ENCODE peak calls at places on chromosome 11, in five cellular contexts. One of them, this sample, is unnamed. For H3K4me1 and H3K36me3, the result is how much of the 10 kb centered on the place peaks cover.

GRCh38 chr11:3093281-3094191 is 36.3 kb upstream of the CARS1 start:
- DNase-seq in breast epithelium: no peak
- DNase-seq in cardiac muscle cell: no peak
- DNase-seq in uterus: peak
- DNase-seq in PC-3: no peak
- DNase-seq in this sample: no peak

GRCh38 chr11:120208777-120209176 is 2.1 kb upstream of the OAF start:
- DNase-seq in breast epithelium: no peak
- DNase-seq in cardiac muscle cell: peak
- DNase-seq in uterus: peak
- DNase-seq in PC-3: peak
- DNase-seq in this sample: no peak

GRCh38 chr11:125148743-125149142 is 15.8 kb upstream of the PKNOX2 start:
- DNase-seq in breast epithelium: no peak
- DNase-seq in cardiac muscle cell: no peak
- DNase-seq in uterus: no peak
- DNase-seq in PC-3: no peak
- DNase-seq in this sample: no peak

GRCh38 chr11:41201156-41201555 is 258.3 kb downstream of the LRRC4C start:
- DNase-seq in breast epithelium: no peak
- DNase-seq in cardiac muscle cell: peak
- DNase-seq in uterus: no peak
- DNase-seq in PC-3: peak
- DNase-seq in this sample: peak

GRCh38 chr11:103499710-103500340 is 390.6 kb downstream of the DYNC2H1 start:
- DNase-seq in breast epithelium: no peak
- DNase-seq in cardiac muscle cell: no peak
- DNase-seq in uterus: no peak
- DNase-seq in PC-3: peak
- DNase-seq in this sample: no peak

GRCh38 chr11:121141051-121141450 is 40.0 kb downstream of the TECTA start:
- DNase-seq in breast epithelium: no peak
- DNase-seq in cardiac muscle cell: no peak
- DNase-seq in uterus: no peak
- DNase-seq in PC-3: peak
- DNase-seq in this sample: no peak

GRCh38 chr11:90234977-90235376 is 12.1 kb upstream of the CHORDC1 start:
- DNase-seq in breast epithelium: no peak
- DNase-seq in cardiac muscle cell: no peak
- DNase-seq in uterus: no peak
- DNase-seq in PC-3: no peak
- DNase-seq in this sample: no peak

GRCh38 chr11:112280268-112281126 is 19.8 kb upstream of the PLET1 start:
- DNase-seq in breast epithelium: peak
- DNase-seq in cardiac muscle cell: peak
- DNase-seq in uterus: peak
- DNase-seq in PC-3: peak
- DNase-seq in this sample: peak

GRCh38 chr11:13224324-13224723 is 53.3 kb upstream of the BMAL1 start:
- DNase-seq in breast epithelium: no peak
- DNase-seq in cardiac muscle cell: no peak
- DNase-seq in uterus: no peak
- DNase-seq in PC-3: no peak
- DNase-seq in this sample: no peak

GRCh38 chr11:127888396-127888795 is 699.0 kb downstream of the ETS1 start:
- DNase-seq in breast epithelium: no peak
- DNase-seq in cardiac muscle cell: no peak
- DNase-seq in uterus: no peak
- DNase-seq in PC-3: no peak
- DNase-seq in this sample: no peak

GRCh38 chr11:56917708-56918450 is 70.8 kb upstream of the OR5AK2 start:
- DNase-seq in breast epithelium: no peak
- DNase-seq in cardiac muscle cell: no peak
- DNase-seq in uterus: no peak
- DNase-seq in PC-3: no peak
- DNase-seq in this sample: no peak

GRCh38 chr11:57379732-57380131 is 1.2 kb downstream of the PRG3 start:
- DNase-seq in breast epithelium: no peak
- DNase-seq in cardiac muscle cell: peak
- DNase-seq in uterus: no peak
- DNase-seq in PC-3: peak
- DNase-seq in this sample: no peak

GRCh38 chr11:94107363-94107762 is 21.3 kb upstream of the PANX1 start:
- DNase-seq in breast epithelium: no peak
- DNase-seq in cardiac muscle cell: peak
- DNase-seq in uterus: no peak
- DNase-seq in PC-3: peak
- DNase-seq in this sample: no peak

GRCh38 chr11:67732045-67732787 is 57.8 kb upstream of the ALDH3B2 start:
- DNase-seq in breast epithelium: peak
- DNase-seq in cardiac muscle cell: no peak
- DNase-seq in uterus: no peak
- DNase-seq in PC-3: peak
- DNase-seq in this sample: no peak

GRCh38 chr11:130831506-130832385 is 84.5 kb downstream of the SNX19 start:
- DNase-seq in breast epithelium: no peak
- DNase-seq in cardiac muscle cell: no peak
- DNase-seq in uterus: no peak
- DNase-seq in PC-3: peak
- DNase-seq in this sample: no peak

GRCh38 chr11:117663389-117663788 is 133.6 kb downstream of the DSCAML1 start:
- DNase-seq in breast epithelium: no peak
- DNase-seq in cardiac muscle cell: no peak
- DNase-seq in uterus: no peak
- DNase-seq in PC-3: no peak
- DNase-seq in this sample: no peak

GRCh38 chr11:90323289-90323688 is 100.4 kb upstream of the CHORDC1 start:
- DNase-seq in breast epithelium: no peak
- DNase-seq in cardiac muscle cell: no peak
- DNase-seq in uterus: no peak
- DNase-seq in PC-3: no peak
- DNase-seq in this sample: no peak

GRCh38 chr11:77287615-77288273 is 13.7 kb downstream of the GDPD4 start:
- DNase-seq in breast epithelium: no peak
- DNase-seq in cardiac muscle cell: peak
- DNase-seq in uterus: no peak
- DNase-seq in PC-3: peak
- DNase-seq in this sample: no peak

GRCh38 chr11:132504501-132505041 is 1027.7 kb downstream of the OPCML start:
- DNase-seq in breast epithelium: no peak
- DNase-seq in cardiac muscle cell: no peak
- DNase-seq in uterus: no peak
- DNase-seq in PC-3: no peak
- DNase-seq in this sample: no peak

GRCh38 chr11:67120881-67121710 is 2.0 kb downstream of the KDM2A start:
- DNase-seq in breast epithelium: no peak
- DNase-seq in cardiac muscle cell: peak
- DNase-seq in uterus: no peak
- DNase-seq in PC-3: peak
- DNase-seq in this sample: no peak

GRCh38 chr11:75346912-75347647 is 4.4 kb downstream of the ARRB1 start:
- DNase-seq in breast epithelium: no peak
- DNase-seq in cardiac muscle cell: peak
- DNase-seq in uterus: peak
- DNase-seq in PC-3: no peak
- DNase-seq in this sample: no peak

GRCh38 chr11:72778535-72779494 is 15.0 kb downstream of the STARD10 start:
- DNase-seq in breast epithelium: no peak
- DNase-seq in cardiac muscle cell: no peak
- DNase-seq in uterus: no peak
- DNase-seq in PC-3: no peak
- DNase-seq in this sample: no peak

GRCh38 chr11:72776117-72776843 is 17.6 kb downstream of the STARD10 start:
- DNase-seq in breast epithelium: no peak
- DNase-seq in cardiac muscle cell: no peak
- DNase-seq in uterus: no peak
- DNase-seq in PC-3: no peak
- DNase-seq in this sample: no peak

GRCh38 chr11:72777755-72778278 is 16.0 kb downstream of the STARD10 start:
- DNase-seq in breast epithelium: no peak
- DNase-seq in cardiac muscle cell: no peak
- DNase-seq in uterus: no peak
- DNase-seq in PC-3: no peak
- DNase-seq in this sample: no peak

GRCh38 chr11:72775288-72776110 is 18.3 kb downstream of the STARD10 start:
- DNase-seq in breast epithelium: no peak
- DNase-seq in cardiac muscle cell: no peak
- DNase-seq in uterus: no peak
- DNase-seq in PC-3: no peak
- DNase-seq in this sample: no peak

GRCh38 chr11:72776844-72777754 is 16.7 kb downstream of the STARD10 start:
- DNase-seq in breast epithelium: no peak
- DNase-seq in cardiac muscle cell: no peak
- DNase-seq in uterus: no peak
- DNase-seq in PC-3: no peak
- DNase-seq in this sample: no peak
- H3K4me1 ChIP-seq in breast epithelium: under half
- H3K4me1 ChIP-seq in cardiac muscle cell: under half
- H3K4me1 ChIP-seq in uterus: under half
- H3K4me1 ChIP-seq in PC-3: under half
- H3K4me1 ChIP-seq in this sample: under half

GRCh38 chr11:62844154-62844553 is 4.8 kb upstream of the WDR74 start:
- DNase-seq in breast epithelium: no peak
- DNase-seq in cardiac muscle cell: no peak
- DNase-seq in uterus: no peak
- DNase-seq in PC-3: no peak
- DNase-seq in this sample: no peak

GRCh38 chr11:62835336-62835735 is 2.7 kb upstream of the TEX54 start:
- DNase-seq in breast epithelium: no peak
- DNase-seq in cardiac muscle cell: no peak
- DNase-seq in uterus: no peak
- DNase-seq in PC-3: no peak
- DNase-seq in this sample: no peak

GRCh38 chr11:62841361-62842170 is 2.2 kb upstream of the WDR74 start:
- DNase-seq in breast epithelium: peak
- DNase-seq in cardiac muscle cell: peak
- DNase-seq in uterus: peak
- DNase-seq in PC-3: peak
- DNase-seq in this sample: peak

GRCh38 chr11:62842171-62842717 is 2.9 kb upstream of the WDR74 start:
- DNase-seq in breast epithelium: peak
- DNase-seq in cardiac muscle cell: peak
- DNase-seq in uterus: peak
- DNase-seq in PC-3: no peak
- DNase-seq in this sample: no peak

DNA sequence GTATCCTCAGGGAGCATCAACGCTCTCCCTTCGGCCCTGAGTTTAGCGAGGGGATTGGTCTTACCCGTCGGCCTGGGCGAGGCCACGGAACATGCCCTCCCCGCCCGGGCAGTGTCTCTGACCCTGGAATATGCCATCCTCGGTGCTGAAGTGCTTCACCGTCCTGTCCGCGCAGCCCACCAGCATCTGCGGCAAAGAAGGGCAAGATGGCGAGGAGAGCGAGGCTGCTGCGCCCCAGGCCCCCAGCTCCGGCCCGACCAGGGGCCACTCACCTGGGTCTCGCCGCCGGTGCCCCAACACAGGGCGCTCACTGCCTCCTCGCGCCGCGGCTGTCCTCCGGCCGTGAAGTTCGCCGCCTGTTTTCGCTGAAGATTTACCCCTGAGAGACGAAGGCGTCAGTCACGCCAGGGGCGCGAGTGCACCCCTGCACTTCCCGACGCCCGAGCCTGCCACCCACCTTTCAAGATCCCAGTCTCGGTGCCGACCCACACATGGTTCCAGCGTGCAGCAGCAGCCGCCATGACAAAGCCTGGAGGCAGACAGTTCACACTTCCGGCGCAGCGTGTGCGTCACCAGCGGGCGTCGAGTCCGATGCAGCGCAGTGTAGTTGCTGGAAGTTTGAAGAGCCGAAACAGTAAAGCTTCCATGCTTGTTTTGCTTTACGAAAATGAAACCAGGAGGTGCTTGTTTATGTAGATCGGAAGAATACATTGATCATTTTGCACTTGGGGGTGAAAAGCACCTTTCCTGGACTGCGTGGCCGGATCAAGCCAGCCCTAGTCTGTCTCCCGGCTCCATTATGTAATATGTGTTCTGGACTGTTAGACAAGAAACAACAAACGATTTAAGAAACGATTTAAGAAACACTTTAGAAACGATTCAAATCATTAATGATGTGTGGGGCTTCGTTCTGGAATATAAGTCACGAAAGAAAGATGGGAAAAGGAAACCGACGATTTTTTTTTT is at the start of gene WDR74:
- DNase-seq in breast epithelium: peak
- DNase-seq in cardiac muscle cell: peak
- DNase-seq in uterus: peak
- DNase-seq in PC-3: peak
- DNase-seq in this sample: peak
- H3K36me3 ChIP-seq in breast epithelium: under half
- H3K36me3 ChIP-seq in cardiac muscle cell: under half
- H3K36me3 ChIP-seq in uterus: under half
- H3K36me3 ChIP-seq in PC-3: under half
- H3K36me3 ChIP-seq in this sample: under half

GRCh38 chr11:73528420-73528819 is 69.5 kb downstream of the FAM168A start:
- DNase-seq in breast epithelium: no peak
- DNase-seq in cardiac muscle cell: no peak
- DNase-seq in uterus: no peak
- DNase-seq in PC-3: no peak
- DNase-seq in this sample: no peak

GRCh38 chr11:73528877-73529530 is 68.9 kb downstream of the FAM168A start:
- DNase-seq in breast epithelium: no peak
- DNase-seq in cardiac muscle cell: no peak
- DNase-seq in uterus: no peak
- DNase-seq in PC-3: no peak
- DNase-seq in this sample: no peak

GRCh38 chr11:73524774-73525173 is 73.1 kb downstream of the FAM168A start:
- DNase-seq in breast epithelium: no peak
- DNase-seq in cardiac muscle cell: no peak
- DNase-seq in uterus: no peak
- DNase-seq in PC-3: no peak
- DNase-seq in this sample: no peak

GRCh38 chr11:73528013-73528412 is 69.9 kb downstream of the FAM168A start:
- DNase-seq in breast epithelium: no peak
- DNase-seq in cardiac muscle cell: no peak
- DNase-seq in uterus: no peak
- DNase-seq in PC-3: no peak
- DNase-seq in this sample: no peak

GRCh38 chr11:73525611-73526010 is 72.3 kb downstream of the FAM168A start:
- DNase-seq in breast epithelium: no peak
- DNase-seq in cardiac muscle cell: no peak
- DNase-seq in uterus: no peak
- DNase-seq in PC-3: no peak
- DNase-seq in this sample: no peak
- H3K4me1 ChIP-seq in breast epithelium: under half
- H3K4me1 ChIP-seq in cardiac muscle cell: under half
- H3K4me1 ChIP-seq in uterus: under half
- H3K4me1 ChIP-seq in PC-3: under half
- H3K4me1 ChIP-seq in this sample: under half

DNA sequence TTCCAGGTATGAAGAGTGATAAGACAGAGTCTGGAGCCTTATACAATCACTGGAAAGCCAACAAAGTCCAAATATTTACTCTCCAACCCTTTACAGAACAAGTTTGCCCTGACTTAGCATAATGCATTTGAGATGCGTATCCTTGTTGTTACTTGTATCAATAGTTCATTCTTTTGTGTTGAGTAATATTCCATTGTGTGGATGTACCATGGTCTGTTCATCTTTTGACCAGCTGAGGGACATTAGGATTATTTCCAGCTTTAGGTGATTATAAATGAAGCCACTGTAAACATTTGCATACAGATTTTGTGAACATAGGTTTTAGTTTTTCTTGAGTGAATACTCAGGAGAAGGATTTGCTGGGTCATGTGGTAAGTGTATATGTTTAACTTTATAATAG is 9.7 kb downstream of the SDHAF2 start:
- DNase-seq in breast epithelium: no peak
- DNase-seq in cardiac muscle cell: no peak
- DNase-seq in uterus: no peak
- DNase-seq in PC-3: no peak
- DNase-seq in this sample: no peak
- H3K36me3 ChIP-seq in breast epithelium: under half
- H3K36me3 ChIP-seq in cardiac muscle cell: under half
- H3K36me3 ChIP-seq in uterus: under half
- H3K36me3 ChIP-seq in PC-3: under half
- H3K36me3 ChIP-seq in this sample: half or more